ENCODE peak calls at places on chromosomes 16 and 17, in seven cellular contexts. One of them, this sample, is unnamed.

GRCh38 chr17:82242977-82243647 is 14.3 kb downstream of the SLC16A3 start:
- DNase-seq in activated CD4-positive, CD25-positive, alpha-beta regulatory T cell: no peak
- DNase-seq in frontal cortex: peak
- DNase-seq in SW480: no peak
- DNase-seq in T-helper 2 cell: no peak
- DNase-seq in lower lobe of right lung: peak
- DNase-seq in stimulated activated CD8-positive, alpha-beta memory T cell treated with anti-CD3 and anti-CD28 coated beads, Interleukin-15, amount 100 ng/mL, for 24 hours: no peak
- DNase-seq in this sample: peak

GRCh38 chr17:34858941-34859562 is 102.2 kb downstream of the CCT6B start:
- DNase-seq in activated CD4-positive, CD25-positive, alpha-beta regulatory T cell: no peak
- DNase-seq in frontal cortex: no peak
- DNase-seq in SW480: no peak
- DNase-seq in T-helper 2 cell: no peak
- DNase-seq in lower lobe of right lung: no peak
- DNase-seq in stimulated activated CD8-positive, alpha-beta memory T cell treated with anti-CD3 and anti-CD28 coated beads, Interleukin-15, amount 100 ng/mL, for 24 hours: no peak
- DNase-seq in this sample: no peak

GRCh38 chr16:15518412-15519351 is 84.3 kb downstream of the BMERB1 start:
- DNase-seq in activated CD4-positive, CD25-positive, alpha-beta regulatory T cell: no peak
- DNase-seq in frontal cortex: no peak
- DNase-seq in SW480: no peak
- DNase-seq in T-helper 2 cell: no peak
- DNase-seq in lower lobe of right lung: no peak
- DNase-seq in stimulated activated CD8-positive, alpha-beta memory T cell treated with anti-CD3 and anti-CD28 coated beads, Interleukin-15, amount 100 ng/mL, for 24 hours: no peak
- DNase-seq in this sample: no peak

GRCh38 chr17:81941484-81942166 is 4.5 kb upstream of the PYCR1 start:
- DNase-seq in activated CD4-positive, CD25-positive, alpha-beta regulatory T cell: no peak
- DNase-seq in frontal cortex: peak
- DNase-seq in SW480: no peak
- DNase-seq in T-helper 2 cell: no peak
- DNase-seq in lower lobe of right lung: no peak
- DNase-seq in stimulated activated CD8-positive, alpha-beta memory T cell treated with anti-CD3 and anti-CD28 coated beads, Interleukin-15, amount 100 ng/mL, for 24 hours: no peak
- DNase-seq in this sample: peak

GRCh38 chr16:57807968-57808528 is 5.8 kb upstream of the KIFC3 start:
- DNase-seq in activated CD4-positive, CD25-positive, alpha-beta regulatory T cell: no peak
- DNase-seq in frontal cortex: peak
- DNase-seq in SW480: peak
- DNase-seq in T-helper 2 cell: peak
- DNase-seq in lower lobe of right lung: peak
- DNase-seq in stimulated activated CD8-positive, alpha-beta memory T cell treated with anti-CD3 and anti-CD28 coated beads, Interleukin-15, amount 100 ng/mL, for 24 hours: peak
- DNase-seq in this sample: peak

GRCh38 chr17:34798581-34798980 is 162.7 kb downstream of the CCT6B start:
- DNase-seq in activated CD4-positive, CD25-positive, alpha-beta regulatory T cell: no peak
- DNase-seq in frontal cortex: no peak
- DNase-seq in SW480: no peak
- DNase-seq in T-helper 2 cell: no peak
- DNase-seq in lower lobe of right lung: no peak
- DNase-seq in stimulated activated CD8-positive, alpha-beta memory T cell treated with anti-CD3 and anti-CD28 coated beads, Interleukin-15, amount 100 ng/mL, for 24 hours: no peak
- DNase-seq in this sample: no peak

GRCh38 chr17:72416054-72416691 is 295.4 kb downstream of the SOX9 start:
- DNase-seq in activated CD4-positive, CD25-positive, alpha-beta regulatory T cell: no peak
- DNase-seq in frontal cortex: no peak
- DNase-seq in SW480: peak
- DNase-seq in T-helper 2 cell: no peak
- DNase-seq in lower lobe of right lung: no peak
- DNase-seq in stimulated activated CD8-positive, alpha-beta memory T cell treated with anti-CD3 and anti-CD28 coated beads, Interleukin-15, amount 100 ng/mL, for 24 hours: no peak
- DNase-seq in this sample: no peak

GRCh38 chr17:65455972-65456343 is 105.5 kb downstream of the AXIN2 start:
- DNase-seq in activated CD4-positive, CD25-positive, alpha-beta regulatory T cell: no peak
- DNase-seq in frontal cortex: peak
- DNase-seq in SW480: peak
- DNase-seq in T-helper 2 cell: no peak
- DNase-seq in lower lobe of right lung: no peak
- DNase-seq in stimulated activated CD8-positive, alpha-beta memory T cell treated with anti-CD3 and anti-CD28 coated beads, Interleukin-15, amount 100 ng/mL, for 24 hours: no peak
- DNase-seq in this sample: no peak

GRCh38 chr16:70660672-70661350 is 14.5 kb downstream of the IL34 start:
- DNase-seq in activated CD4-positive, CD25-positive, alpha-beta regulatory T cell: no peak
- DNase-seq in frontal cortex: peak
- DNase-seq in SW480: no peak
- DNase-seq in T-helper 2 cell: no peak
- DNase-seq in lower lobe of right lung: no peak
- DNase-seq in stimulated activated CD8-positive, alpha-beta memory T cell treated with anti-CD3 and anti-CD28 coated beads, Interleukin-15, amount 100 ng/mL, for 24 hours: no peak
- DNase-seq in this sample: no peak

GRCh38 chr16:29806096-29806579 is at the start of gene MAZ:
- DNase-seq in activated CD4-positive, CD25-positive, alpha-beta regulatory T cell: peak
- DNase-seq in frontal cortex: peak
- DNase-seq in SW480: peak
- DNase-seq in T-helper 2 cell: peak
- DNase-seq in lower lobe of right lung: no peak
- DNase-seq in stimulated activated CD8-positive, alpha-beta memory T cell treated with anti-CD3 and anti-CD28 coated beads, Interleukin-15, amount 100 ng/mL, for 24 hours: peak
- DNase-seq in this sample: no peak

GRCh38 chr17:10821062-10821461 is 16.8 kb downstream of the PIRT start:
- DNase-seq in activated CD4-positive, CD25-positive, alpha-beta regulatory T cell: no peak
- DNase-seq in frontal cortex: no peak
- DNase-seq in SW480: peak
- DNase-seq in T-helper 2 cell: no peak
- DNase-seq in lower lobe of right lung: no peak
- DNase-seq in stimulated activated CD8-positive, alpha-beta memory T cell treated with anti-CD3 and anti-CD28 coated beads, Interleukin-15, amount 100 ng/mL, for 24 hours: no peak
- DNase-seq in this sample: no peak

GRCh38 chr16:84730406-84731106 is 30.8 kb downstream of the USP10 start:
- DNase-seq in activated CD4-positive, CD25-positive, alpha-beta regulatory T cell: no peak
- DNase-seq in frontal cortex: peak
- DNase-seq in SW480: peak
- DNase-seq in T-helper 2 cell: no peak
- DNase-seq in lower lobe of right lung: peak
- DNase-seq in stimulated activated CD8-positive, alpha-beta memory T cell treated with anti-CD3 and anti-CD28 coated beads, Interleukin-15, amount 100 ng/mL, for 24 hours: no peak
- DNase-seq in this sample: peak

GRCh38 chr16:30764816-30765465 is 2.8 kb downstream of the RNF40 start:
- DNase-seq in activated CD4-positive, CD25-positive, alpha-beta regulatory T cell: no peak
- DNase-seq in frontal cortex: no peak
- DNase-seq in SW480: no peak
- DNase-seq in T-helper 2 cell: no peak
- DNase-seq in lower lobe of right lung: peak
- DNase-seq in stimulated activated CD8-positive, alpha-beta memory T cell treated with anti-CD3 and anti-CD28 coated beads, Interleukin-15, amount 100 ng/mL, for 24 hours: no peak
- DNase-seq in this sample: peak

GRCh38 chr17:47304191-47304590 is 19.6 kb upstream of the EFCAB13 start:
- DNase-seq in activated CD4-positive, CD25-positive, alpha-beta regulatory T cell: no peak
- DNase-seq in frontal cortex: no peak
- DNase-seq in SW480: no peak
- DNase-seq in T-helper 2 cell: no peak
- DNase-seq in lower lobe of right lung: no peak
- DNase-seq in stimulated activated CD8-positive, alpha-beta memory T cell treated with anti-CD3 and anti-CD28 coated beads, Interleukin-15, amount 100 ng/mL, for 24 hours: no peak
- DNase-seq in this sample: no peak

GRCh38 chr16:7025616-7026190 is 306.9 kb upstream of the RBFOX1 start:
- DNase-seq in activated CD4-positive, CD25-positive, alpha-beta regulatory T cell: no peak
- DNase-seq in frontal cortex: peak
- DNase-seq in SW480: peak
- DNase-seq in T-helper 2 cell: no peak
- DNase-seq in lower lobe of right lung: peak
- DNase-seq in stimulated activated CD8-positive, alpha-beta memory T cell treated with anti-CD3 and anti-CD28 coated beads, Interleukin-15, amount 100 ng/mL, for 24 hours: no peak
- DNase-seq in this sample: peak

GRCh38 chr16:69145658-69146057 is 13.2 kb downstream of the UTP4 start:
- DNase-seq in activated CD4-positive, CD25-positive, alpha-beta regulatory T cell: no peak
- DNase-seq in frontal cortex: no peak
- DNase-seq in SW480: no peak
- DNase-seq in T-helper 2 cell: no peak
- DNase-seq in lower lobe of right lung: no peak
- DNase-seq in stimulated activated CD8-positive, alpha-beta memory T cell treated with anti-CD3 and anti-CD28 coated beads, Interleukin-15, amount 100 ng/mL, for 24 hours: no peak
- DNase-seq in this sample: no peak